ENCODE peak calls at places on chromosome 18, in ten cellular contexts. One of them, this sample, is unnamed.

GRCh38 chr18:74252032-74252380 is 39.8 kb downstream of the CYB5A start:
- DNase-seq in body of pancreas: no peak
- DNase-seq in dorsolateral prefrontal cortex: no peak
- DNase-seq in tibial nerve: no peak
- DNase-seq in stimulated activated CD4-positive, alpha-beta T cell treated with anti-CD3 and anti-CD28 coated beads, Interleukin-1b, Interleukin-23, amount 100 ng/mL, for 4 hours: no peak
- DNase-seq in activated CD4-positive, alpha-beta T cell treated with anti-CD3 and anti-CD28 coated beads, Interleukin-2, amount 50 U/mL, for 24 hours: no peak
- DNase-seq in Kasumi-1: no peak
- DNase-seq in NCI-H2029: no peak
- DNase-seq in HFFc6: peak; percentile 55
- DNase-seq in mesenchymal stem cell: peak; percentile 76
- DNase-seq in this sample: no peak

GRCh38 chr18:13395577-13395976 is 177.0 kb downstream of the LDLRAD4 start:
- DNase-seq in body of pancreas: no peak
- DNase-seq in dorsolateral prefrontal cortex: no peak
- DNase-seq in tibial nerve: no peak
- DNase-seq in stimulated activated CD4-positive, alpha-beta T cell treated with anti-CD3 and anti-CD28 coated beads, Interleukin-1b, Interleukin-23, amount 100 ng/mL, for 4 hours: peak; percentile 19
- DNase-seq in activated CD4-positive, alpha-beta T cell treated with anti-CD3 and anti-CD28 coated beads, Interleukin-2, amount 50 U/mL, for 24 hours: no peak
- DNase-seq in Kasumi-1: no peak
- DNase-seq in NCI-H2029: no peak
- DNase-seq in HFFc6: no peak
- DNase-seq in mesenchymal stem cell: no peak
- DNase-seq in this sample: no peak

GRCh38 chr18:25805323-25805722 is 285.1 kb downstream of the SS18 start:
- DNase-seq in body of pancreas: peak; percentile 43
- DNase-seq in dorsolateral prefrontal cortex: peak; percentile 29
- DNase-seq in tibial nerve: no peak
- DNase-seq in stimulated activated CD4-positive, alpha-beta T cell treated with anti-CD3 and anti-CD28 coated beads, Interleukin-1b, Interleukin-23, amount 100 ng/mL, for 4 hours: no peak
- DNase-seq in activated CD4-positive, alpha-beta T cell treated with anti-CD3 and anti-CD28 coated beads, Interleukin-2, amount 50 U/mL, for 24 hours: no peak
- DNase-seq in Kasumi-1: no peak
- DNase-seq in NCI-H2029: no peak
- DNase-seq in HFFc6: peak; percentile 42
- DNase-seq in mesenchymal stem cell: peak; percentile 96
- DNase-seq in this sample: no peak

GRCh38 chr18:68480196-68480595 is 234.7 kb downstream of the TMX3 start:
- DNase-seq in body of pancreas: no peak
- DNase-seq in dorsolateral prefrontal cortex: no peak
- DNase-seq in tibial nerve: no peak
- DNase-seq in stimulated activated CD4-positive, alpha-beta T cell treated with anti-CD3 and anti-CD28 coated beads, Interleukin-1b, Interleukin-23, amount 100 ng/mL, for 4 hours: no peak
- DNase-seq in activated CD4-positive, alpha-beta T cell treated with anti-CD3 and anti-CD28 coated beads, Interleukin-2, amount 50 U/mL, for 24 hours: no peak
- DNase-seq in Kasumi-1: no peak
- DNase-seq in NCI-H2029: no peak
- DNase-seq in HFFc6: no peak
- DNase-seq in mesenchymal stem cell: no peak
- DNase-seq in this sample: no peak

GRCh38 chr18:76410660-76411417 is 84.2 kb downstream of the ZNF516 start:
- DNase-seq in body of pancreas: no peak
- DNase-seq in dorsolateral prefrontal cortex: no peak
- DNase-seq in tibial nerve: no peak
- DNase-seq in stimulated activated CD4-positive, alpha-beta T cell treated with anti-CD3 and anti-CD28 coated beads, Interleukin-1b, Interleukin-23, amount 100 ng/mL, for 4 hours: no peak
- DNase-seq in activated CD4-positive, alpha-beta T cell treated with anti-CD3 and anti-CD28 coated beads, Interleukin-2, amount 50 U/mL, for 24 hours: no peak
- DNase-seq in Kasumi-1: no peak
- DNase-seq in NCI-H2029: no peak
- DNase-seq in HFFc6: no peak
- DNase-seq in mesenchymal stem cell: no peak
- DNase-seq in this sample: peak; percentile 94

GRCh38 chr18:11909597-11910026 is 1.5 kb upstream of the MPPE1 start:
- DNase-seq in body of pancreas: peak; percentile 54
- DNase-seq in dorsolateral prefrontal cortex: no peak
- DNase-seq in tibial nerve: no peak
- DNase-seq in stimulated activated CD4-positive, alpha-beta T cell treated with anti-CD3 and anti-CD28 coated beads, Interleukin-1b, Interleukin-23, amount 100 ng/mL, for 4 hours: no peak
- DNase-seq in activated CD4-positive, alpha-beta T cell treated with anti-CD3 and anti-CD28 coated beads, Interleukin-2, amount 50 U/mL, for 24 hours: no peak
- DNase-seq in Kasumi-1: no peak
- DNase-seq in NCI-H2029: peak; percentile 33
- DNase-seq in HFFc6: peak; percentile 35
- DNase-seq in mesenchymal stem cell: peak; percentile 72
- DNase-seq in this sample: no peak

GRCh38 chr18:6994719-6995430 is 122.7 kb downstream of the LAMA1 start:
- DNase-seq in body of pancreas: no peak
- DNase-seq in dorsolateral prefrontal cortex: no peak
- DNase-seq in tibial nerve: no peak
- DNase-seq in stimulated activated CD4-positive, alpha-beta T cell treated with anti-CD3 and anti-CD28 coated beads, Interleukin-1b, Interleukin-23, amount 100 ng/mL, for 4 hours: no peak
- DNase-seq in activated CD4-positive, alpha-beta T cell treated with anti-CD3 and anti-CD28 coated beads, Interleukin-2, amount 50 U/mL, for 24 hours: no peak
- DNase-seq in Kasumi-1: no peak
- DNase-seq in NCI-H2029: no peak
- DNase-seq in HFFc6: no peak
- DNase-seq in mesenchymal stem cell: no peak
- DNase-seq in this sample: no peak

GRCh38 chr18:70366174-70366573 is 77.3 kb downstream of the SOCS6 start:
- DNase-seq in body of pancreas: no peak
- DNase-seq in dorsolateral prefrontal cortex: no peak
- DNase-seq in tibial nerve: no peak
- DNase-seq in stimulated activated CD4-positive, alpha-beta T cell treated with anti-CD3 and anti-CD28 coated beads, Interleukin-1b, Interleukin-23, amount 100 ng/mL, for 4 hours: no peak
- DNase-seq in activated CD4-positive, alpha-beta T cell treated with anti-CD3 and anti-CD28 coated beads, Interleukin-2, amount 50 U/mL, for 24 hours: no peak
- DNase-seq in Kasumi-1: no peak
- DNase-seq in NCI-H2029: no peak
- DNase-seq in HFFc6: no peak
- DNase-seq in mesenchymal stem cell: no peak
- DNase-seq in this sample: no peak

GRCh38 chr18:28115149-28115550 is 61.8 kb downstream of the CDH2 start:
- DNase-seq in body of pancreas: no peak
- DNase-seq in dorsolateral prefrontal cortex: no peak
- DNase-seq in tibial nerve: no peak
- DNase-seq in stimulated activated CD4-positive, alpha-beta T cell treated with anti-CD3 and anti-CD28 coated beads, Interleukin-1b, Interleukin-23, amount 100 ng/mL, for 4 hours: no peak
- DNase-seq in activated CD4-positive, alpha-beta T cell treated with anti-CD3 and anti-CD28 coated beads, Interleukin-2, amount 50 U/mL, for 24 hours: no peak
- DNase-seq in Kasumi-1: no peak
- DNase-seq in NCI-H2029: no peak
- DNase-seq in HFFc6: peak; percentile 96
- DNase-seq in mesenchymal stem cell: peak; percentile 95
- DNase-seq in this sample: no peak

GRCh38 chr18:22822024-22822423 is 111.1 kb upstream of the RBBP8 start:
- DNase-seq in body of pancreas: no peak
- DNase-seq in dorsolateral prefrontal cortex: no peak
- DNase-seq in tibial nerve: no peak
- DNase-seq in stimulated activated CD4-positive, alpha-beta T cell treated with anti-CD3 and anti-CD28 coated beads, Interleukin-1b, Interleukin-23, amount 100 ng/mL, for 4 hours: no peak
- DNase-seq in activated CD4-positive, alpha-beta T cell treated with anti-CD3 and anti-CD28 coated beads, Interleukin-2, amount 50 U/mL, for 24 hours: no peak
- DNase-seq in Kasumi-1: peak; percentile 24
- DNase-seq in NCI-H2029: no peak
- DNase-seq in HFFc6: peak; percentile 29
- DNase-seq in mesenchymal stem cell: peak; percentile 26
- DNase-seq in this sample: no peak